ENCODE peak calls at places on chromosomes 11 and 22, in seven cellular contexts. Z is Panc1; G is naive thymus-derived CD4-positive, alpha-beta T cell; W is left lung; A is body of pancreas; Y is mucosa of descending colon; F is CD8-positive, alpha-beta T cell. X is an unnamed sample.
A peak's percentile ranks its signal among the peaks of the same experiment; 100 is the strongest.

GRCh38 chr11:283405-284080 is 5.3 kb downstream of the NLRP6 start:
- ATAC-seq in Z (no peak), G (no peak), W (no peak), F (no peak), Y (no peak), A (no peak), X (no peak)

GRCh38 chr11:70494559-70495350 is 96.4 kb downstream of the CTTN start:
- ATAC-seq in G (no peak), W (no peak), F (no peak), Y (no peak), A (no peak), Z (no peak), X (no peak)

GRCh38 chr22:38958359-38958943 is 1.0 kb downstream of the APOBEC3A start:
- ATAC-seq in A (no peak), Y (no peak), W (no peak), Z (no peak), F (no peak), G (no peak), X (no peak)

GRCh38 chr11:9528573-9529332 is 44.7 kb upstream of the WEE1 start:
- ATAC-seq in Z (peak; percentile 40), Y (no peak), W (no peak), F (no peak), G (no peak), A (no peak), X (no peak)

GRCh38 chr22:33932997-33933396 is 12.7 kb upstream of the LARGE1 start:
- ATAC-seq in G (no peak), Z (no peak), A (no peak), F (no peak), Y (no peak), W (no peak), X (no peak)

GRCh38 chr22:44676441-44677298 is 25.3 kb upstream of the PRR5 start:
- ATAC-seq in G (peak; percentile 29), W (peak; percentile 18), Z (peak; percentile 68), Y (peak; percentile 96), A (no peak), F (peak; percentile 29), X (peak; percentile 26)

GRCh38 chr11:44973634-44974401 is 23.1 kb upstream of the TP53I11 start:
- ATAC-seq in Y (no peak), A (no peak), F (no peak), W (no peak), G (peak; percentile 6), Z (no peak), X (no peak)

GRCh38 chr11:79052539-79052938 is 388.3 kb downstream of the TENM4 start:
- ATAC-seq in W (no peak), F (no peak), G (no peak), A (no peak), Y (no peak), Z (no peak), X (no peak)

GRCh38 chr11:126468102-126468521 is 112.6 kb downstream of the ST3GAL4 start:
- ATAC-seq in F (no peak), G (peak; percentile 22), W (peak; percentile 8), Y (no peak), Z (peak; percentile 28), A (peak; percentile 40), X (no peak)

GRCh38 chr11:117371453-117371852 is 43.8 kb downstream of the CEP164 start:
- ATAC-seq in Z (no peak), W (no peak), Y (no peak), G (no peak), A (no peak), F (no peak), X (no peak)

GRCh38 chr11:117366875-117367274 is 39.2 kb downstream of the CEP164 start:
- ATAC-seq in A (no peak), G (no peak), Y (no peak), W (no peak), Z (no peak), F (no peak), X (no peak)

GRCh38 chr11:117361432-117361831 is 33.8 kb downstream of the CEP164 start:
- ATAC-seq in G (no peak), A (no peak), Y (no peak), F (no peak), W (no peak), Z (no peak), X (no peak)

GRCh38 chr11:117369521-117369920 is 41.9 kb downstream of the CEP164 start:
- ATAC-seq in F (no peak), G (no peak), A (no peak), Z (no peak), Y (no peak), W (no peak), X (no peak)

DNA sequence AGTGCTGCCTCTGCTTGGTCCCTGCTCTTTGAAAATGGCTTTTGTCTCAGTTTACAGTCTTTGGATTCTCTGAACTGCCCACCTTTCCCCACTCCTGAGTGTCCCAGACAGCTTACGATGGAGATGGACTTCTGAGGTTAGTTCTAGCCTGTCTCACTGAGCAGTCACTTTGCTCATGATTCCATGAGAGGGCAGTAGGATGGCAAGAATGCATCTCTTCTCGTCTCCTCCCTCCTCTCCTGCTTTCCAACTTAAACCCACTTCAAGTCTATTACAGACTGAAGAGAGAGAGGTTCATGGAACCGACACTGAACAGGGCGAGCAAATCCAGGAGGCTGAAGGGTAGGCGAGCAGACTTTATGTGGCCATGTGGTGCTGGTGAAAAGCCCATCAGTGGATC is 38.5 kb downstream of the CEP164 start:
- ATAC-seq in A (no peak), Y (no peak), F (no peak), Z (no peak), W (no peak), G (no peak), X (no peak)
- H3K36me3 ChIP-seq in A (no peaks in the 10 kb centered on the region), Y (no peaks in the 10 kb centered on the region), F (peaks cover 24% of the 10 kb centered on the region), Z (peaks cover 27% of the 10 kb centered on the region), W (no peaks in the 10 kb centered on the region), G (peaks cover 7% of the 10 kb centered on the region), X (peaks cover 100% of the 10 kb centered on the region)

DNA sequence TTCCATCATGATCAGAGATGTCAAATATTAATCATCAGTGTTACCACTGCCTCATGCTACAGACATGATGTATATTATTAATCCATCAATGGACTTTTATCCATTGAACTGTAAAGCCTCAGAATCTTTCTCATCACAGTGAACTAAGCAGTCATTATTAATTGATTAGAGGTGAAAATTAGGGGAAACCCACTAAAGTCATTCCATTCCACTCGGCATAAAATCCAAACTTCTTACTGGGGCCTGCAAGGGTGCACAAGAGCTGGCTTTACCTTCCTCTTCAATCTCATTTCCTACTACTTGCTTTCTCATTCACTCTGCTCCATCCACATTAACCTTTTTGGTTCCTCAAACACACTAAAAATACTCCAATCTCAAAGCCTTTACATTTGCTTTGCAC is 7.9 kb upstream of the CD44 start:
- ATAC-seq in G (no peak), Y (no peak), F (no peak), W (no peak), A (no peak), Z (no peak), X (no peak)
- H3K36me3 ChIP-seq in G (no peaks in the 10 kb centered on the region), Y (no peaks in the 10 kb centered on the region), F (no peaks in the 10 kb centered on the region), W (no peaks in the 10 kb centered on the region), A (no peaks in the 10 kb centered on the region), Z (no peaks in the 10 kb centered on the region), X (no peaks in the 10 kb centered on the region)

GRCh38 chr22:30408388-30409101 is 11.7 kb downstream of the SEC14L2 start:
- ATAC-seq in Z (peak; percentile 73), W (peak; percentile 47), G (no peak), F (peak; percentile 25), Y (peak; percentile 12), A (no peak), X (peak; percentile 48)

GRCh38 chr22:30405731-30406130 is 8.9 kb downstream of the SEC14L2 start:
- ATAC-seq in A (no peak), W (no peak), F (no peak), G (no peak), Z (no peak), Y (no peak), X (no peak)

GRCh38 chr22:30402036-30402759 is 5.4 kb downstream of the SEC14L2 start:
- ATAC-seq in W (no peak), Y (no peak), G (no peak), F (no peak), A (no peak), Z (no peak), X (no peak)

GRCh38 chr22:30404307-30404706 is 7.5 kb downstream of the SEC14L2 start:
- ATAC-seq in A (no peak), Y (no peak), Z (no peak), G (no peak), F (no peak), W (no peak), X (no peak)

DNA sequence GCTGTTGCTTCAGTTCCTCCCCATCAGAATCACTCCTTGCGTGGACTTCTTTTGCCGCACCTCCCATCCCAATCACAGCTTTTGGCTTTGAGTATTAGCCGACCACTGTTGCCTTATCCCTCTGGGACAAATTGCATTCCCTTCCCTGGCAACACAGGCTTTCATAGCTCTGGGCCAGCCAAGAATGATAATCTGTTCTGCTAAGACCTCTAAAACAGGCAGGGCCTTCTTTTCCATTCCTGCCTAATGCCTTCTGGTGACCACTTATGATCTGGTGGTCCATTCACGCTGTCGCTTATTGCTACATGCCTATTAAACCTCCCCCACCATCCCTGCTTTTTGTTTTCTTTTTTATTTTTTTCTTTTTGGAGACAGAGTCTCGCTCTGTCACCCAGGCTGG is 9.6 kb downstream of the SEC14L2 start:
- ATAC-seq in W (no peak), G (no peak), Z (no peak), A (no peak), F (no peak), Y (no peak), X (no peak)
- H3K36me3 ChIP-seq in W (no peaks in the 10 kb centered on the region), G (no peaks in the 10 kb centered on the region), Z (no peaks in the 10 kb centered on the region), A (no peaks in the 10 kb centered on the region), F (peaks cover 10% of the 10 kb centered on the region), Y (no peaks in the 10 kb centered on the region), X (no peaks in the 10 kb centered on the region)

GRCh38 chr22:37291559-37292298 is 9.4 kb downstream of the CYTH4 start:
- ATAC-seq in W (no peak), G (no peak), F (no peak), Z (no peak), Y (no peak), A (no peak), X (no peak)

GRCh38 chr22:37292641-37293040 is 10.3 kb downstream of the CYTH4 start:
- ATAC-seq in W (no peak), A (no peak), G (no peak), F (no peak), Z (no peak), Y (no peak), X (no peak)

GRCh38 chr22:37295213-37295886 is 13.0 kb downstream of the CYTH4 start:
- ATAC-seq in Z (peak; percentile 15), G (no peak), Y (peak; percentile 33), F (peak; percentile 46), W (no peak), A (no peak), X (no peak)

GRCh38 chr22:37294747-37295146 is 12.4 kb downstream of the CYTH4 start:
- ATAC-seq in W (no peak), G (no peak), Z (no peak), Y (no peak), F (no peak), A (no peak), X (no peak)

DNA sequence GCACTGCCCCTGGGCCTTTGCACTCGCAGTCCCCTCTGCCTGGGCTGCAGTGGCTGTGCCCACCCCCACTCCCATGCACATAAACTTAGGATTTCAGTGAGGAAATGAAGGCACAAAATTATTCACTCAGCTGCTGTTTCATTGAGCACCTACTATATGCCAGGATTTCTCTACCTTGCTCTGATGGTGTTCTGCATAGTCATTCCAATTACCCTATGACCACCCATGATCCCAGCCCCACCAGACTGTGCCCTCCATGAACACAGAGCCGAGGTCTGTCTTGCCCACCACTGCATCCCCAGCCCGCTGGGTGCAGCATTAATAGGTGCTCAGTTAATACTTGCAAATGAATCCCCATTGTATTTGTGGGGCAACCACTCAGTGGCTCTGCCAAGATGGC is 10.9 kb downstream of the CYTH4 start:
- ATAC-seq in Y (no peak), G (no peak), Z (no peak), A (no peak), W (no peak), F (no peak), X (no peak)
- H3K36me3 ChIP-seq in Y (no peaks in the 10 kb centered on the region), G (peaks cover 38% of the 10 kb centered on the region), Z (no peaks in the 10 kb centered on the region), A (no peaks in the 10 kb centered on the region), W (no peaks in the 10 kb centered on the region), F (peaks cover 68% of the 10 kb centered on the region), X (no peaks in the 10 kb centered on the region)